ENCODE peak calls at places on chromosomes 6 and 20, in five cellular contexts. One of them, this sample, is unnamed.

GRCh38 chr6:161417712-161418457 is 144.0 kb upstream of the AGPAT4 start:
- DNase-seq in K562: no peak
- DNase-seq in heart left ventricle: peak; percentile 62
- DNase-seq in heart right ventricle: peak; percentile 64
- DNase-seq in hepatocyte: peak; percentile 49
- DNase-seq in this sample: no peak

GRCh38 chr6:159887146-159887545 is 3.6 kb upstream of the MAS1 start:
- DNase-seq in hepatocyte: no peak
- DNase-seq in K562: no peak
- DNase-seq in heart left ventricle: no peak
- DNase-seq in heart right ventricle: no peak
- DNase-seq in this sample: no peak

GRCh38 chr6:431986-432385 is 40.4 kb downstream of the IRF4 start:
- DNase-seq in hepatocyte: no peak
- DNase-seq in heart right ventricle: no peak
- DNase-seq in K562: no peak
- DNase-seq in heart left ventricle: no peak
- DNase-seq in this sample: no peak

GRCh38 chr20:61635721-61636455 is 383.8 kb downstream of the CDH4 start:
- DNase-seq in heart right ventricle: no peak
- DNase-seq in K562: no peak
- DNase-seq in hepatocyte: no peak
- DNase-seq in heart left ventricle: no peak
- DNase-seq in this sample: no peak

GRCh38 chr6:26270121-26270861 is 94.7 kb upstream of the BTN3A2 start:
- DNase-seq in K562: no peak
- DNase-seq in heart right ventricle: no peak
- DNase-seq in heart left ventricle: no peak
- DNase-seq in hepatocyte: no peak
- DNase-seq in this sample: peak; percentile 18

GRCh38 chr20:44384423-44385027 is 29.0 kb downstream of the HNF4A start:
- DNase-seq in heart left ventricle: peak; percentile 66
- DNase-seq in hepatocyte: peak; percentile 90
- DNase-seq in heart right ventricle: peak; percentile 72
- DNase-seq in K562: peak; percentile 85
- DNase-seq in this sample: peak; percentile 71

GRCh38 chr20:43681991-43682410 is 15.1 kb downstream of the MYBL2 start:
- DNase-seq in hepatocyte: no peak
- DNase-seq in heart left ventricle: no peak
- DNase-seq in K562: no peak
- DNase-seq in heart right ventricle: no peak
- DNase-seq in this sample: no peak

GRCh38 chr6:151284012-151284411 is 44.2 kb downstream of the AKAP12 start:
- DNase-seq in hepatocyte: no peak
- DNase-seq in heart left ventricle: no peak
- DNase-seq in K562: no peak
- DNase-seq in heart right ventricle: no peak
- DNase-seq in this sample: peak; percentile 93

GRCh38 chr6:41801380-41801779 is 13.9 kb downstream of the TOMM6 start:
- DNase-seq in hepatocyte: no peak
- DNase-seq in heart right ventricle: no peak
- DNase-seq in heart left ventricle: no peak
- DNase-seq in K562: peak; percentile 33
- DNase-seq in this sample: peak; percentile 35

GRCh38 chr20:34877002-34877264 is 521 bp downstream of the ACSS2 start:
- DNase-seq in heart left ventricle: no peak
- DNase-seq in hepatocyte: no peak
- DNase-seq in K562: peak; percentile 27
- DNase-seq in heart right ventricle: no peak
- DNase-seq in this sample: no peak

GRCh38 chr20:34873583-34874093 is 982 bp upstream of the GGT7 start:
- DNase-seq in heart right ventricle: no peak
- DNase-seq in heart left ventricle: no peak
- DNase-seq in K562: no peak
- DNase-seq in hepatocyte: no peak
- DNase-seq in this sample: no peak

GRCh38 chr20:34874094-34874654 is 1.5 kb upstream of the GGT7 start:
- DNase-seq in heart left ventricle: peak; percentile 77
- DNase-seq in hepatocyte: peak; percentile 89
- DNase-seq in heart right ventricle: peak; percentile 86
- DNase-seq in K562: peak; percentile 88
- DNase-seq in this sample: peak; percentile 90

GRCh38 chr20:34876161-34877001 is at the start of gene ACSS2:
- DNase-seq in heart left ventricle: peak; percentile 99
- DNase-seq in hepatocyte: peak; percentile 99
- DNase-seq in heart right ventricle: peak; percentile 100
- DNase-seq in K562: peak; percentile 99
- DNase-seq in this sample: peak; percentile 100

GRCh38 chr20:34875657-34876160 is 703 bp upstream of the ACSS2 start:
- DNase-seq in K562: no peak
- DNase-seq in heart left ventricle: no peak
- DNase-seq in heart right ventricle: no peak
- DNase-seq in hepatocyte: no peak
- DNase-seq in this sample: no peak
- TF ChIP-seq CTCF in K562: peak; percentile 51
- TF ChIP-seq CTCF in heart left ventricle: no peak
- TF ChIP-seq CTCF in heart right ventricle: no peak
- TF ChIP-seq CTCF in hepatocyte: peak; percentile 32
- TF ChIP-seq CTCF in this sample: peak; percentile 21

GRCh38 chr20:3071610-3072529 is at the start of gene OXT:
- DNase-seq in heart right ventricle: peak; percentile 33
- DNase-seq in heart left ventricle: peak; percentile 51
- DNase-seq in K562: no peak
- DNase-seq in hepatocyte: peak; percentile 53
- DNase-seq in this sample: no peak
- H3K4me3 ChIP-seq in heart right ventricle: peak within 1 kb of the TSS; percentile 59
- H3K4me3 ChIP-seq in heart left ventricle: peak within 1 kb of the TSS; percentile 67
- H3K4me3 ChIP-seq in K562: no peak within 1 kb of the TSS
- H3K4me3 ChIP-seq in hepatocyte: peak within 1 kb of the TSS; percentile 42
- H3K4me3 ChIP-seq in this sample: no peak within 1 kb of the TSS

GRCh38 chr6:170291271-170292110 is 613 bp upstream of the DLL1 start:
- DNase-seq in heart right ventricle: peak; percentile 82
- DNase-seq in heart left ventricle: peak; percentile 86
- DNase-seq in K562: no peak
- DNase-seq in hepatocyte: peak; percentile 63
- DNase-seq in this sample: peak; percentile 76
- TF ChIP-seq CTCF in heart right ventricle: peak; percentile 10
- TF ChIP-seq CTCF in heart left ventricle: no peak
- TF ChIP-seq CTCF in K562: no peak
- TF ChIP-seq CTCF in hepatocyte: peak; percentile 35
- TF ChIP-seq CTCF in this sample: peak; percentile 12

GRCh38 chr6:89693207-89693606 is 54.7 kb upstream of the LYRM2 start:
- DNase-seq in heart left ventricle: no peak
- DNase-seq in hepatocyte: no peak
- DNase-seq in heart right ventricle: no peak
- DNase-seq in K562: no peak
- DNase-seq in this sample: no peak
- H3K4me3 ChIP-seq in heart left ventricle: no peak overlapping the region
- H3K4me3 ChIP-seq in hepatocyte: no peak overlapping the region
- H3K4me3 ChIP-seq in heart right ventricle: no peak overlapping the region
- H3K4me3 ChIP-seq in K562: no peak overlapping the region
- H3K4me3 ChIP-seq in this sample: no peak overlapping the region

This sample was measured in epithelial cell of esophagus.